ENCODE peak calls at places on chromosomes 16 and 17, in eight cellular contexts. U is endothelial cell; A is NCI-H2171; P is activated effector memory CD4-positive, alpha-beta T cell treated with anti-CD3 and anti-CD28 coated beads, Interleukin-2, amount 50 U/mL, for 16 hours; D is central memory CD4-positive, alpha-beta T cell; F is GM12891; E is stimulated activated naive CD8-positive, alpha-beta T cell treated with anti-CD3 and anti-CD28 coated beads, Interleukin-15, Interleukin-2, amounts not matched to agents 100 U/mL and 50 U/mL, for 24 hours; B is COR-L47. K is an unnamed sample.

GRCh38 chr16:2513405-2514332 is at the start of gene ATP6V0C:
- DNase-seq in U (peak), A (peak), P (peak), D (peak), F (peak), E (peak), B (peak), K (peak)

GRCh38 chr17:45018514-45019176 is 32.8 kb downstream of the DCAKD start:
- DNase-seq in U (no peak), A (peak), P (no peak), D (peak), F (no peak), E (peak), B (no peak), K (no peak)

GRCh38 chr17:48246623-48247022 is 139.1 kb downstream of the SNX11 start:
- DNase-seq in U (no peak), A (no peak), P (no peak), D (no peak), F (no peak), E (no peak), B (no peak), K (no peak)

GRCh38 chr16:80174416-80174815 is 366.4 kb upstream of the DYNLRB2 start:
- DNase-seq in U (no peak), A (no peak), P (no peak), D (no peak), F (no peak), E (no peak), B (no peak), K (peak)

GRCh38 chr17:491086-492014 is 138.7 kb upstream of the RPH3AL start:
- DNase-seq in U (peak), A (no peak), P (peak), D (peak), F (peak), E (peak), B (no peak), K (peak)

GRCh38 chr16:53429221-53429943 is 4.9 kb upstream of the RBL2 start:
- DNase-seq in U (no peak), A (no peak), P (no peak), D (no peak), F (no peak), E (no peak), B (no peak), K (peak)

GRCh38 chr17:8487130-8487645 is 51.5 kb downstream of the NDEL1 start:
- DNase-seq in U (no peak), A (no peak), P (no peak), D (no peak), F (no peak), E (no peak), B (no peak), K (no peak)

GRCh38 chr17:61904094-61904710 is 23.6 kb downstream of the INTS2 start:
- DNase-seq in U (no peak), A (no peak), P (peak), D (peak), F (peak), E (peak), B (no peak), K (no peak)

GRCh38 chr16:3155181-3155580 is 20.4 kb downstream of the ZNF213 start:
- DNase-seq in U (no peak), A (no peak), P (no peak), D (no peak), F (no peak), E (no peak), B (no peak), K (no peak)

GRCh38 chr17:72249441-72249840 is 128.6 kb downstream of the SOX9 start:
- DNase-seq in U (no peak), A (no peak), P (no peak), D (no peak), F (no peak), E (no peak), B (no peak), K (peak)

GRCh38 chr16:17379121-17379571 is 91.6 kb downstream of the XYLT1 start:
- DNase-seq in U (no peak), A (no peak), P (no peak), D (no peak), F (no peak), E (no peak), B (no peak), K (no peak)

GRCh38 chr17:21282231-21282630 is 2.3 kb upstream of the MAP2K3 start:
- DNase-seq in U (no peak), A (no peak), P (no peak), D (no peak), F (no peak), E (no peak), B (no peak), K (peak)

GRCh38 chr16:20610192-20610891 is 34.2 kb upstream of the ACSM2B start:
- DNase-seq in U (no peak), A (no peak), P (no peak), D (no peak), F (no peak), E (no peak), B (no peak), K (no peak)

GRCh38 chr17:11935734-11936406 is 61.4 kb downstream of the ZNF18 start:
- DNase-seq in U (peak), A (peak), P (no peak), D (no peak), F (peak), E (peak), B (no peak), K (peak)

GRCh38 chr17:77476920-77477805 is 336.4 kb downstream of the SEC14L1 start:
- DNase-seq in U (no peak), A (no peak), P (no peak), D (no peak), F (no peak), E (no peak), B (no peak), K (peak)

GRCh38 chr17:57665128-57665527 is 80.0 kb downstream of the CCDC182 start:
- DNase-seq in U (no peak), A (no peak), P (peak), D (no peak), F (no peak), E (no peak), B (peak), K (no peak)

GRCh38 chr16:68286153-68287074 is 22.1 kb downstream of the SLC7A6 start:
- DNase-seq in U (no peak), A (no peak), P (no peak), D (peak), F (no peak), E (no peak), B (no peak), K (no peak)

GRCh38 chr17:689556-690247 is 24.9 kb downstream of the VPS53 start:
- DNase-seq in U (no peak), A (no peak), P (peak), D (no peak), F (no peak), E (no peak), B (no peak), K (no peak)

K was measured in mammary epithelial cell.